ENCODE peak calls at places on chromosome 12, in five cellular contexts. M is GM23248, X is memory B cell, S is GM03348, H is GM12892. D is an unnamed sample.

GRCh38 chr12:3317841-3318501 is 173.0 kb upstream of the PRMT8 start:
- DNase-seq in M (no peak), X (no peak), S (no peak), H (no peak), D (no peak)

GRCh38 chr12:112380663-112381420 is 1.4 kb downstream of the HECTD4 start:
- DNase-seq in M (peak), X (no peak), S (peak), H (no peak), D (no peak)

GRCh38 chr12:33245459-33245858 is 194.2 kb downstream of the SYT10 start:
- DNase-seq in M (no peak), X (no peak), S (no peak), H (no peak), D (no peak)

GRCh38 chr12:132771126-132771838 is 9.7 kb upstream of the ANKLE2 start:
- DNase-seq in M (peak), X (peak), S (peak), H (no peak), D (no peak)

GRCh38 chr12:26465419-26466097 is 270.2 kb downstream of the SSPN start:
- DNase-seq in M (no peak), X (no peak), S (no peak), H (no peak), D (no peak)

GRCh38 chr12:29944269-29945000 is 160.7 kb upstream of the TMTC1 start:
- DNase-seq in M (no peak), X (no peak), S (no peak), H (no peak), D (no peak)

GRCh38 chr12:25053021-25053271 is 104.0 kb upstream of the BCAT1 start:
- DNase-seq in M (no peak), X (no peak), S (no peak), H (no peak), D (no peak)

GRCh38 chr12:42868291-42868690 is 278.7 kb upstream of the PRICKLE1 start:
- DNase-seq in M (no peak), X (no peak), S (no peak), H (no peak), D (no peak)

GRCh38 chr12:115103884-115104883 is 420.2 kb upstream of the TBX3 start:
- DNase-seq in M (no peak), X (no peak), S (no peak), H (no peak), D (no peak)

GRCh38 chr12:62834406-62834805 is 100.5 kb downstream of the PPM1H start:
- DNase-seq in M (no peak), X (no peak), S (no peak), H (no peak), D (no peak)

GRCh38 chr12:32126720-32127119 is 20.1 kb downstream of the BICD1 start:
- DNase-seq in M (peak), X (no peak), S (peak), H (no peak), D (no peak)

GRCh38 chr12:78057075-78057474 is 226.4 kb downstream of the NAV3 start:
- DNase-seq in M (no peak), X (no peak), S (no peak), H (no peak), D (no peak)